ENCODE peak calls at places on chromosomes 7 and 10, in seven cellular contexts. L is cardiac fibroblast, M is AG04449, P is A549, O is foreskin fibroblast, B is ovary, H is heart left ventricle. E is an unnamed sample.

GRCh38 chr10:47418321-47418720 is 34.2 kb upstream of the ZNF488 start:
- DNase-seq in L (no peak), M (no peak), P (no peak), O (no peak), B (no peak), H (no peak), E (no peak)

GRCh38 chr7:24668922-24669635 is 88.2 kb downstream of the GSDME start:
- DNase-seq in L (peak), M (no peak), P (peak), O (peak), B (no peak), H (no peak), E (no peak)

GRCh38 chr7:100372694-100373093 is 593 bp upstream of the PILRA start:
- DNase-seq in L (no peak), M (no peak), P (no peak), O (no peak), B (no peak), H (no peak), E (no peak)

GRCh38 chr7:47651355-47652317 is 69.7 kb upstream of the TNS3 start:
- DNase-seq in L (peak), M (peak), P (peak), O (peak), B (no peak), H (no peak), E (peak)

GRCh38 chr7:150382123-150382843 is 3.2 kb downstream of the ZNF775 start:
- DNase-seq in L (no peak), M (no peak), P (no peak), O (no peak), B (no peak), H (no peak), E (no peak)

GRCh38 chr10:112973046-112973445 is 23.0 kb downstream of the TCF7L2 start:
- DNase-seq in L (no peak), M (no peak), P (no peak), O (no peak), B (no peak), H (no peak), E (no peak)

GRCh38 chr7:494261-494687 is 25.4 kb downstream of the PDGFA start:
- DNase-seq in L (no peak), M (no peak), P (no peak), O (no peak), B (no peak), H (peak), E (no peak)

GRCh38 chr7:7922684-7923385 is 45.8 kb upstream of the GLCCI1 start:
- DNase-seq in L (no peak), M (no peak), P (no peak), O (no peak), B (no peak), H (no peak), E (no peak)

GRCh38 chr10:18043148-18043547 is 91.4 kb downstream of the SLC39A12 start:
- DNase-seq in L (peak), M (no peak), P (no peak), O (peak), B (no peak), H (no peak), E (peak)

GRCh38 chr10:9615179-9615578 is 1402.5 kb upstream of the CELF2 start:
- DNase-seq in L (no peak), M (no peak), P (no peak), O (peak), B (no peak), H (no peak), E (no peak)

GRCh38 chr7:81111781-81112540 is 193.1 kb upstream of the SEMA3C start:
- DNase-seq in L (peak), M (peak), P (no peak), O (peak), B (no peak), H (no peak), E (peak)

GRCh38 chr7:31811650-31812461 is 124.8 kb downstream of the PPP1R17 start:
- DNase-seq in L (peak), M (peak), P (no peak), O (peak), B (no peak), H (peak), E (no peak)

GRCh38 chr7:117269895-117270294 is 53.0 kb downstream of the WNT2 start:
- DNase-seq in L (peak), M (peak), P (peak), O (peak), B (no peak), H (no peak), E (no peak)

GRCh38 chr7:116271161-116271979 is 61.0 kb downstream of the TES start:
- DNase-seq in L (peak), M (peak), P (peak), O (peak), B (no peak), H (peak), E (peak)

GRCh38 chr7:80883188-80884025 is 35.4 kb downstream of the SEMA3C start:
- DNase-seq in L (peak), M (peak), P (peak), O (peak), B (no peak), H (no peak), E (peak)

GRCh38 chr10:1177936-1178335 is 121.8 kb downstream of the WDR37 start:
- DNase-seq in L (no peak), M (no peak), P (no peak), O (no peak), B (no peak), H (no peak), E (no peak)

GRCh38 chr10:51090190-51090589 is 15.9 kb downstream of the PRKG1 start:
- DNase-seq in L (peak), M (no peak), P (no peak), O (peak), B (no peak), H (peak), E (no peak)

GRCh38 chr10:74612195-74612594 is 214.2 kb upstream of the KAT6B start:
- DNase-seq in L (peak), M (no peak), P (no peak), O (peak), B (no peak), H (no peak), E (no peak)

GRCh38 chr10:49007128-49007527 is 67.5 kb upstream of the LRRC18 start:
- DNase-seq in L (no peak), M (no peak), P (no peak), O (no peak), B (no peak), H (no peak), E (no peak)

GRCh38 chr10:49001861-49002675 is 62.4 kb upstream of the LRRC18 start:
- DNase-seq in L (no peak), M (no peak), P (no peak), O (no peak), B (peak), H (peak), E (no peak)

GRCh38 chr10:49000437-49001398 is 61.1 kb upstream of the LRRC18 start:
- DNase-seq in L (no peak), M (no peak), P (no peak), O (no peak), B (no peak), H (no peak), E (no peak)

GRCh38 chr10:49005270-49005669 is 65.6 kb upstream of the LRRC18 start:
- DNase-seq in L (no peak), M (no peak), P (no peak), O (no peak), B (no peak), H (no peak), E (no peak)

GRCh38 chr10:49001402-49001801 is 61.8 kb upstream of the LRRC18 start:
- DNase-seq in L (peak), M (no peak), P (peak), O (no peak), B (no peak), H (no peak), E (no peak)
- TF ChIP-seq CTCF in L (no peak), M (peak), P (no peak), O (no peak), B (no peak), H (peak), E (peak)

GRCh38 chr7:41315764-41316163 is 387.1 kb downstream of the INHBA start:
- DNase-seq in L (no peak), M (no peak), P (no peak), O (no peak), B (no peak), H (no peak), E (no peak)
- TF ChIP-seq CTCF in L (peak), M (peak), P (no peak), O (peak), B (no peak), H (peak), E (peak)

GRCh38 chr10:116385311-116385710 is 42.3 kb upstream of the PNLIPRP3 start:
- DNase-seq in L (no peak), M (no peak), P (no peak), O (no peak), B (no peak), H (no peak), E (no peak)

GRCh38 chr10:116382290-116382689 is 45.4 kb upstream of the PNLIPRP3 start:
- DNase-seq in L (no peak), M (no peak), P (no peak), O (no peak), B (no peak), H (no peak), E (no peak)

GRCh38 chr10:116385994-116386809 is 41.4 kb upstream of the PNLIPRP3 start:
- DNase-seq in L (peak), M (peak), P (peak), O (peak), B (no peak), H (no peak), E (no peak)
- TF ChIP-seq CTCF in L (peak), M (peak), P (peak), O (peak), B (no peak), H (peak), E (peak)

GRCh38 chr10:106500041-106500440 is 664.5 kb downstream of the SORCS1 start:
- DNase-seq in L (no peak), M (no peak), P (no peak), O (peak), B (no peak), H (no peak), E (no peak)

GRCh38 chr10:106498675-106499074 is 665.8 kb downstream of the SORCS1 start:
- DNase-seq in L (no peak), M (no peak), P (no peak), O (no peak), B (no peak), H (no peak), E (no peak)

GRCh38 chr10:106499448-106499847 is 665.1 kb downstream of the SORCS1 start:
- DNase-seq in L (no peak), M (no peak), P (no peak), O (no peak), B (no peak), H (no peak), E (no peak)

GRCh38 chr10:106502651-106503050 is 661.9 kb downstream of the SORCS1 start:
- DNase-seq in L (no peak), M (no peak), P (no peak), O (peak), B (no peak), H (no peak), E (no peak)

DNA sequence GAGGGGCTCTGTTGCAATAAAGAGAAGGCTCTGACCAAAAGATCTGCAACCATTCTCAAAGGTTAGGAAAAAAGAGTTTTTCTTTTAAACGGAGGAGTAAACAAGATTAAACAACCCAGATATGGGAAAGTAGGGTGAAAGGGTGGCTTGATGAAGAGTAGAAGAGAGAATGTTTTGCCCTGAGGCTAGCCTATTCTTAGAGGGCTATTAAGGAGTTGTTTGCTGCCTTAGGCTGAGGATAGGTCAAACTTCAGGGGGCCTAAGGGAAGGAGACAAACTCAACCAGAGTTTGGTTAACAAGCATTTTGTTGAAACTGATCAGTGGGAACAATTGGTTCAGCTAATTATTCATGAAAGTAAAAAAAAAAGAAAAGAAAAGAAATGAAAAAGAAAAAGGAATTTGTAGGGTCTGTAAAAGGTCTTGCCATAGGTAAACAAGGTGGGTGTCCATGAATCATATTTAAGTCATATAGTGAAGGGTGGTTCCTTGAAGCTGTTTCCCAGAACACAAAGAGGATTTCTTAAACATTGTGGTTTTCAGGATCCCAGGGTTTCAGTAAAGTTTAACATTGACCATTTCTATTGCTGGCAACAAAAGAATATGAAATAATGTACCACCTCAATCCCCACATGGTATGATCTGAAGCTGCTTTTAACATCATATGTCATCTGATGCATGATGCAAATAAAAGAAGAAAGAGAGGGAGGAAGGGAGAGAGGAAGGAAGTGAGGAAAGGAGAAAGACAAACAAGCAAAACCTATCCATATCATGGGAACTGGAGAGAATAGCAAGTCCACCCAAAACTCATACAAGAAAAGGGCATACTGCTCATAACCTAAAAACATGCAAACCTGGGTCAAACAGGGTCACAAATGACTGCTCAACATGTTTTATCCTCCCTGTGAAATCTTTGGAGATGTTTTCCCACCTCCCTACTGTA is 663.7 kb downstream of the SORCS1 start:
- DNase-seq in L (no peak), M (no peak), P (no peak), O (peak), B (no peak), H (no peak), E (no peak)
- TF ChIP-seq CTCF in L (no peak), M (no peak), P (no peak), O (no peak), B (no peak), H (no peak), E (no peak)

DNA sequence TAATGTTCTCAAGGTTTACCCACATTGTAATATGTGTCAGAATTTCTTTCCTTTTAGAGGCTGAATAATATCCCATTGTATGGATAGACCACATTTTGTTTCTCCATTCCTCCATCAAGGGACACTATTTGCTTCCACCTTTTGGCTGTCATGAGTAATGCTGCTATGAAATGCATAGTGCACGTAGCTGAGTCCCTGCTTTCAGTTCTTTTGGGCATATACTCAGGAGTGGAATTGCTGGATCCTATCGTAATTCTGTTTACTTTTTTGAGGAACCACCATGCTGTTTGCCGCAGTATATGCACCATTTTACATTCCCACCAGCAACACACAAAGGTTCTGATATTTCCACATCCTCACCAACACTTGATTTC is 60.0 kb downstream of the PRF1 start:
- DNase-seq in L (peak), M (no peak), P (no peak), O (peak), B (no peak), H (no peak), E (no peak)
- TF ChIP-seq CTCF in L (peak), M (peak), P (peak), O (peak), B (no peak), H (peak), E (peak)

DNA sequence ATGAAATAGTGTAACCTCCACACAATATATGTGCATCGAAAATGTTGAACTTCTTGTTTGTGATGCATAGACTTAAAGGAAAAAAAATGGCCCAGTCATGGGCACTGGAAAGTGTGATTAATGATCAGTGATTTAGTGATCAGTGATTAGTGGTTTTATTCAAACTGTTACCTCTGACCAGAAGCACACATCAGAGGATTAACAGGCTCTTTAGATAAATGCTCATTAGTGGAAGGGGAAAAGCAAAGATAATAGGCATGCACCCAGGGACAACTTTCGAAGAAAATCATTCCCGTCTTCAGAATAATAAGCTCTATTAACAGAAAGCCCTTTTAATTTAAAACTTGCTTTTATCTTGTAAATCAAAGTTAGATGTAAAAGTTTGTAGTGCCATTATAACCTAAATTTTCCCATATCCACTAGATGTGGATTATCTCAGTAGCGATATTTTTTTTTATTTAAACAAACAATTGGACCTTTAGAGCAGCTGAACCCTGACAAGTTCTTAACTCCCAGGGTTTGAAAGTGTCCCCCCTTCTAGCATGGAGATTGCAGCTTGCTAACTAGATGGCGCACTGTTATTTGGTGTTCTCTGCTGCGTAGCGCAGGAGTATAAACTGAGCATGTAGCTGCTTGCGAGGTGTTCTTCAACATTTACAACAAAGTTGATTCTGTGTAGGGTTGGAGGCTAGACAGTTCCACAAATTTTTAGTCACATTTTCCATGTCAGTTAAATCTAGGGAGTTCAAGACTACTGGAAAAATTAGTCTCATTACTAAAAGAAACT is at the start of gene CREB5:
- DNase-seq in L (no peak), M (no peak), P (peak), O (no peak), B (no peak), H (no peak), E (no peak)
- TF ChIP-seq CTCF in L (no peak), M (no peak), P (peak), O (peak), B (no peak), H (peak), E (peak)

DNA sequence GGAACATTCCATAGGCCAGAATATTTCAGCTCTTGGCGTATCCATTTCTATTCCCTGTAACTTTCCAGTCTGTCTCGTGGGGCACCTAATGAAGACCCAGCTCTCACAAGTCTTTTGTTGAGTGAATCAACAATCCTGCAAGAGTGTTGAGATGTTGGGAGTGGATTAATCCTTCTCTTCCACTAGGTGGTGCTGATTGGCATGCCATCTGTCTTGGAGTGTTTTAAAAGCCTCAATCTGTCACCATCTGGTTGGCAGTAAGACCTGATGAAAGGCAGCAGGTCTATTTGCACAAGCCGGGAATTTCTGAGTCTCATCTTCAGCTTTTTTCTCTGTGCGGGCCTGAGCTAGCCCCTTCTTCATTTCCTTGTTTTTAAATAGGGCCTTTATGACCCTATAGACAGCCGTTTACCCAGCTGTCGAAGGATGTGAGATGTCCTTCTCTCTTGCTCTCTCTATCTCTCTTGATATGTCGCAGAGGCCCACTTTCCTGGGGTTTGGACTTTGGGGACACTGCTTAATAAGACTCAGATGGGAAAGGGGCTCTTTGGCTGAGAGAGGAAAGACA is 180.5 kb downstream of the ZNF365 start:
- DNase-seq in L (peak), M (peak), P (peak), O (peak), B (no peak), H (no peak), E (no peak)
- TF ChIP-seq CTCF in L (peak), M (peak), P (peak), O (peak), B (no peak), H (peak), E (peak)

E was measured in AG04450.